ENCODE peak calls at places on chromosomes 1 and 21, in eight cellular contexts. T is HAP-1; Y is heart right ventricle; F is CD4-positive, alpha-beta memory T cell; A is neural progenitor cell; Z is ascending aorta; D is PC-3; E is tibial artery. G is an unnamed sample.

GRCh38 chr1:10387611-10388386 is 11.1 kb upstream of the PGD start:
- DNase-seq in Z (no peak), Y (peak; percentile 30), D (peak; percentile 77), T (peak; percentile 58), A (peak; percentile 59), F (no peak), E (peak; percentile 70), G (peak; percentile 57)

GRCh38 chr1:145740269-145740668 is 21.0 kb downstream of the CD160 start:
- DNase-seq in E (no peak), D (peak; percentile 93), Y (no peak), A (no peak), T (no peak), Z (no peak), F (no peak), G (no peak)

GRCh38 chr21:39676054-39676771 is 63.5 kb downstream of the B3GALT5 start:
- DNase-seq in D (peak; percentile 34), Y (no peak), E (no peak), F (no peak), Z (no peak), T (no peak), A (peak; percentile 32), G (no peak)

GRCh38 chr21:29504751-29505321 is 206.1 kb downstream of the BACH1 start:
- DNase-seq in E (no peak), Z (no peak), Y (no peak), T (no peak), D (peak; percentile 42), F (no peak), A (no peak), G (no peak)

GRCh38 chr1:220800262-220800661 is 13.5 kb downstream of the MTARC1 start:
- DNase-seq in A (no peak), Y (no peak), F (no peak), D (no peak), Z (no peak), T (no peak), E (no peak), G (no peak)

GRCh38 chr1:37752583-37753471 is 12.1 kb downstream of the EPHA10 start:
- DNase-seq in D (peak; percentile 35), Y (no peak), E (no peak), T (peak; percentile 50), Z (no peak), A (peak; percentile 80), F (no peak), G (peak; percentile 22)

GRCh38 chr1:54804471-54805132 is 3.5 kb upstream of the TTC22 start:
- DNase-seq in D (peak; percentile 67), Y (no peak), Z (peak; percentile 21), A (no peak), F (no peak), T (no peak), E (peak; percentile 51), G (peak; percentile 42)

GRCh38 chr1:151579436-151580225 is 32.2 kb upstream of the SNX27 start:
- DNase-seq in Z (peak; percentile 40), T (no peak), Y (no peak), A (no peak), E (no peak), D (peak; percentile 79), F (no peak), G (no peak)

GRCh38 chr1:165369255-165369848 is 12.8 kb upstream of the LMX1A start:
- DNase-seq in E (no peak), Y (peak; percentile 62), F (peak; percentile 51), D (peak; percentile 73), Z (peak; percentile 70), A (peak; percentile 77), T (peak; percentile 78), G (peak; percentile 14)

GRCh38 chr1:56686171-56686570 is 41.1 kb downstream of the PRKAA2 start:
- DNase-seq in E (no peak), A (no peak), Z (no peak), T (no peak), F (no peak), Y (no peak), D (peak; percentile 39), G (no peak)
- H3K4me1 ChIP-seq in E (no peaks in the 10 kb centered on the region), A (peaks cover 12% of the 10 kb centered on the region), Z (no peaks in the 10 kb centered on the region), T (peaks cover 20% of the 10 kb centered on the region), F (no peaks in the 10 kb centered on the region), Y (peaks cover 3% of the 10 kb centered on the region), D (peaks cover 33% of the 10 kb centered on the region), G (no peaks in the 10 kb centered on the region)

GRCh38 chr1:182388392-182389134 is 3.0 kb downstream of the GLUL start:
- DNase-seq in A (peak; percentile 54), Y (no peak), E (no peak), Z (no peak), F (no peak), T (peak; percentile 55), D (no peak), G (no peak)
- H3K4me1 ChIP-seq in A (peaks cover 32% of the 10 kb centered on the region), Y (peaks cover 30% of the 10 kb centered on the region), E (peaks cover 32% of the 10 kb centered on the region), Z (peaks cover 4% of the 10 kb centered on the region), F (peaks cover 27% of the 10 kb centered on the region), T (peaks cover 25% of the 10 kb centered on the region), D (peaks cover 12% of the 10 kb centered on the region), G (peaks cover 13% of the 10 kb centered on the region)

GRCh38 chr1:156096640-156097391 is 14.6 kb upstream of the MEX3A start:
- DNase-seq in D (peak; percentile 93), T (peak; percentile 91), E (peak; percentile 96), Z (peak; percentile 96), A (peak; percentile 84), Y (peak; percentile 93), F (peak; percentile 88), G (peak; percentile 84)

GRCh38 chr1:156098782-156099181 is 15.7 kb upstream of the LMNA start:
- DNase-seq in T (no peak), Y (no peak), A (peak; percentile 28), F (no peak), Z (no peak), E (no peak), D (no peak), G (no peak)

GRCh38 chr1:156099282-156099681 is 15.2 kb upstream of the LMNA start:
- DNase-seq in T (no peak), A (no peak), Y (no peak), E (no peak), D (no peak), Z (no peak), F (no peak), G (no peak)

GRCh38 chr1:156095906-156096508 is 13.7 kb upstream of the MEX3A start:
- DNase-seq in E (no peak), Y (no peak), Z (no peak), F (no peak), D (no peak), A (no peak), T (no peak), G (no peak)

DNA sequence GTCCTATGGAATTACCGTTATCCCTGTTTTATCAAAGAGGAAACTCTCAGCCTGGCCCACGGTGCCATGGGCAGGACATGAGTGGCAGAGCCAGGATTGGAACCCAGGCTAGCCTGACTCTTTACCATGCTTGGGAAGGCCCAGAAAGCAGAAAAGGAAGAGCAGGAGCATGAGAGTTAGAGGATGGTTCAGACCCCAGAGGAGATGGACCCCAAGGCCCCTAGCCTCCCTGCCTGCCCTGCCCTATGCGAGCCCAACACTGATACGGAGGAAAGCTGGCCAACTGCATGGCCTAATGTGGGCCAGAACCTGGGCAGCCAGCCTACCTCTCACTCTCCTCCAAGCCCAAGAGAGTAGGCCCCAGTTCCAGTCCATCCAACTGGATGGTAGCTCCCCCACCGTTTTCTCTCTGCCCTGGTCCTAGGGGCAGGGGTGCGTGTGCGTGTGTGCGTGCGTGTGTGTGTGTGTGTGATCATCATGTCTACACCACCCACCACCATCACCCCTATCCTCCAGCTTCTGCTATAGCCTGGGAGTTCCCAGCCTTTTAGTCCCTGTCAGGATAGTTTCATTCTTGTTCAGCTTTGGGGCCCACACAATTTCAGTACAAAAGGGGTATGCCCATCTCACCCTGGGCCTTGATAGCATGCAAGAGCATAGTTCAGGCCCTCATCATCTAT is 15.4 kb upstream of the MEX3A start:
- DNase-seq in Z (no peak), D (no peak), T (no peak), Y (no peak), F (no peak), A (no peak), E (no peak), G (no peak)
- H3K4me1 ChIP-seq in Z (peaks cover 20% of the 10 kb centered on the region), D (peaks cover 48% of the 10 kb centered on the region), T (peaks cover 14% of the 10 kb centered on the region), Y (peaks cover 38% of the 10 kb centered on the region), F (peaks cover 38% of the 10 kb centered on the region), A (peaks cover 17% of the 10 kb centered on the region), E (peaks cover 43% of the 10 kb centered on the region), G (peaks cover 19% of the 10 kb centered on the region)

DNA sequence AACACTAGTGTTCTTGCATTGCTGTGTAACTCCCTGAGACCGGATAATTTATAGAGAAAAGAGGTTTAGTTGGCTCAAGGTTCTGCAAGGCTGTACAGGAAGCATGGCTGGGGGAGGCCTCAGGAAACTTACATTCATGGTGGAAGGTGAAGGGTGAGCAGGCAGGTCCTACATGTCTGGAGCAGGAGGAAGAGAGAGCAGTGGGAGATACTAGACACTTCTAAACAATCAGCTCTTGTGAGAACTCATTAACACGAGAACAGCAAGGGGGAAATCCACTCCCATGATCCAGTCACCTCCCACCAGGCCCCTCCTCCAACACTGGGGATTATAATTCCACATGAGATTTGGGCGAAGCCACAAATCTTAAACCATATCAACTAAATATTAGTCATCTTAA is 30.1 kb downstream of the RNF2 start:
- DNase-seq in T (peak; percentile 7), D (no peak), E (no peak), A (no peak), Z (no peak), Y (no peak), F (no peak), G (no peak)
- H3K4me1 ChIP-seq in T (peaks cover 16% of the 10 kb centered on the region), D (peaks cover 6% of the 10 kb centered on the region), E (no peaks in the 10 kb centered on the region), A (no peaks in the 10 kb centered on the region), Z (no peaks in the 10 kb centered on the region), Y (no peaks in the 10 kb centered on the region), F (no peaks in the 10 kb centered on the region), G (no peaks in the 10 kb centered on the region)

DNA sequence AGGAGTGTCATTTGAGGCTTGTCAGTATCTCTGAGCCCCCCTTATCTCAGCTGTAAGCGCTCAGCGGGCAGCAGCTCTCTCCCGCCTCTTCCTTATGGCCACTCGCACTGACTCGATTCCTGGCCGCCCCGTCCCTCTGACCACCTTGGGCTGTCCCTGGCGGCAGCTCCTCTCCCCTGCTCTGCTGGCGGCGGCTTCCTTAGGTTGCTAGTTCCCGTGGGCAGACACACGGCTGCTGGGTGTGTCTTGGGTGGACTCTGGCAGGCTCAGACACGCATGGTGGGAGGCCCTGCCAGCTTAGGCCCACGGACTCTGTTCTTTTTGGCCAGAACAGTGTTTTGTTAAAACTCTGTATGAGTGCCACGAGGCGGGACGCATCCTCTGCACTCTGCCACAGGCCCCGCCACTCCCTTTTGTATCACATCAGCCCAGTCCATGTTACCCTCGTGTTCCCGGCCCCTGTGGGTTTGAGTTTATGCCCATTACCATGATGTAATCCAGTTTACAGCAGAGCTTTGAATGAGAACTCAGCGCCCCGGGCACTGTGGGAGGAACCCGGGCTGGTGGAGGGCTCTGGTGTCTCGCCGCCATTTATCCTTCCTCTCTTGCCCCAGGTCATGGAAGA is 45.9 kb downstream of the COQ8A start:
- DNase-seq in A (no peak), Z (no peak), F (no peak), D (no peak), E (no peak), T (no peak), Y (peak; percentile 48), G (no peak)
- H3K4me1 ChIP-seq in A (peaks cover 15% of the 10 kb centered on the region), Z (no peaks in the 10 kb centered on the region), F (peaks cover 18% of the 10 kb centered on the region), D (peaks cover 12% of the 10 kb centered on the region), E (peaks cover 28% of the 10 kb centered on the region), T (no peaks in the 10 kb centered on the region), Y (peaks cover 55% of the 10 kb centered on the region), G (peaks cover 34% of the 10 kb centered on the region)

GRCh38 chr1:87787551-87787950 is 458.9 kb downstream of the LMO4 start:
- DNase-seq in A (no peak), D (peak; percentile 51), F (no peak), Y (no peak), Z (no peak), E (no peak), T (no peak), G (no peak)
- H3K4me1 ChIP-seq in A (no peaks in the 10 kb centered on the region), D (no peaks in the 10 kb centered on the region), F (no peaks in the 10 kb centered on the region), Y (no peaks in the 10 kb centered on the region), Z (no peaks in the 10 kb centered on the region), E (no peaks in the 10 kb centered on the region), T (no peaks in the 10 kb centered on the region), G (no peaks in the 10 kb centered on the region)

GRCh38 chr1:203174324-203174985 is 1.2 kb downstream of the MYBPH start:
- DNase-seq in A (no peak), T (no peak), E (peak; percentile 37), D (no peak), F (no peak), Y (no peak), Z (no peak), G (no peak)
- H3K4me1 ChIP-seq in A (peaks cover 31% of the 10 kb centered on the region), T (no peaks in the 10 kb centered on the region), E (peaks cover 6% of the 10 kb centered on the region), D (peaks cover 13% of the 10 kb centered on the region), F (no peaks in the 10 kb centered on the region), Y (no peaks in the 10 kb centered on the region), Z (no peaks in the 10 kb centered on the region), G (no peaks in the 10 kb centered on the region)